ENCODE peak calls at places on chromosomes 6 and 20, in four cellular contexts. One of them, this sample, is unnamed.

GRCh38 chr6:64280569-64280968 is 645.0 kb downstream of the PHF3 start:
- DNase-seq in neuronal stem cell: peak; percentile 29
- DNase-seq in H1: no peak
- DNase-seq in trophoblast cell: no peak
- DNase-seq in this sample: peak; percentile 61

GRCh38 chr6:125245523-125246264 is 56.1 kb downstream of the HDDC2 start:
- DNase-seq in neuronal stem cell: no peak
- DNase-seq in H1: no peak
- DNase-seq in trophoblast cell: no peak
- DNase-seq in this sample: no peak

GRCh38 chr20:53849471-53850059 is 220.8 kb downstream of the BCAS1 start:
- DNase-seq in neuronal stem cell: no peak
- DNase-seq in H1: no peak
- DNase-seq in trophoblast cell: no peak
- DNase-seq in this sample: no peak

GRCh38 chr20:44701116-44701865 is 13.9 kb upstream of the CCN5 start:
- DNase-seq in neuronal stem cell: no peak
- DNase-seq in H1: no peak
- DNase-seq in trophoblast cell: no peak
- DNase-seq in this sample: peak; percentile 44

GRCh38 chr6:54770328-54770727 is 76.2 kb upstream of the FAM83B start:
- DNase-seq in neuronal stem cell: no peak
- DNase-seq in H1: no peak
- DNase-seq in trophoblast cell: no peak
- DNase-seq in this sample: no peak

GRCh38 chr6:548091-548490 is 108.8 kb downstream of the HUS1B start:
- DNase-seq in neuronal stem cell: no peak
- DNase-seq in H1: no peak
- DNase-seq in trophoblast cell: no peak
- DNase-seq in this sample: no peak

GRCh38 chr20:50251992-50252491 is 61.4 kb downstream of the CEBPB start:
- DNase-seq in neuronal stem cell: no peak
- DNase-seq in H1: no peak
- DNase-seq in trophoblast cell: peak; percentile 90
- DNase-seq in this sample: no peak

GRCh38 chr20:64084209-64085152 is at the start of gene LKAAEAR1:
- DNase-seq in neuronal stem cell: no peak
- DNase-seq in H1: no peak
- DNase-seq in trophoblast cell: no peak
- DNase-seq in this sample: no peak

GRCh38 chr6:163356324-163356723 is 58.2 kb upstream of the QKI start:
- DNase-seq in neuronal stem cell: no peak
- DNase-seq in H1: no peak
- DNase-seq in trophoblast cell: peak; percentile 94
- DNase-seq in this sample: peak; percentile 89

GRCh38 chr6:161008245-161008644 is 16.7 kb downstream of the MAP3K4 start:
- DNase-seq in neuronal stem cell: no peak
- DNase-seq in H1: no peak
- DNase-seq in trophoblast cell: no peak
- DNase-seq in this sample: no peak

GRCh38 chr6:122035193-122035592 is 364.3 kb upstream of the HSF2 start:
- DNase-seq in neuronal stem cell: no peak
- DNase-seq in H1: no peak
- DNase-seq in trophoblast cell: no peak
- DNase-seq in this sample: no peak

GRCh38 chr6:137867685-137868509 is 838 bp downstream of the TNFAIP3 start:
- DNase-seq in neuronal stem cell: peak; percentile 38
- DNase-seq in H1: no peak
- DNase-seq in trophoblast cell: peak; percentile 55
- DNase-seq in this sample: peak; percentile 54

GRCh38 chr20:52972190-52972937 is at the start of gene TSHZ2:
- DNase-seq in neuronal stem cell: no peak
- DNase-seq in H1: no peak
- DNase-seq in trophoblast cell: no peak
- DNase-seq in this sample: peak; percentile 78

GRCh38 chr6:54288476-54288875 is 19.8 kb upstream of the TINAG start:
- DNase-seq in neuronal stem cell: no peak
- DNase-seq in H1: no peak
- DNase-seq in trophoblast cell: no peak
- DNase-seq in this sample: no peak

GRCh38 chr20:59606566-59606965 is 2.2 kb downstream of the PHACTR3 start:
- DNase-seq in neuronal stem cell: no peak
- DNase-seq in H1: no peak
- DNase-seq in trophoblast cell: no peak
- DNase-seq in this sample: no peak

GRCh38 chr20:49507741-49508434 is 25.4 kb upstream of the KCNB1 start:
- DNase-seq in neuronal stem cell: no peak
- DNase-seq in H1: no peak
- DNase-seq in trophoblast cell: no peak
- DNase-seq in this sample: no peak

GRCh38 chr20:58890454-58891075 is 38.0 kb downstream of the GNAS start:
- DNase-seq in neuronal stem cell: no peak
- DNase-seq in H1: no peak
- DNase-seq in trophoblast cell: peak; percentile 79
- DNase-seq in this sample: peak; percentile 92

GRCh38 chr6:14017626-14018475 is 93.1 kb downstream of the RNF182 start:
- DNase-seq in neuronal stem cell: no peak
- DNase-seq in H1: no peak
- DNase-seq in trophoblast cell: no peak
- DNase-seq in this sample: peak; percentile 25

GRCh38 chr6:48701572-48701971 is 590.6 kb upstream of the PTCHD4 start:
- DNase-seq in neuronal stem cell: no peak
- DNase-seq in H1: no peak
- DNase-seq in trophoblast cell: no peak
- DNase-seq in this sample: no peak

GRCh38 chr20:45347297-45347935 is 808 bp downstream of the SDC4 start:
- DNase-seq in neuronal stem cell: no peak
- DNase-seq in H1: no peak
- DNase-seq in trophoblast cell: peak; percentile 44
- DNase-seq in this sample: no peak

GRCh38 chr6:11585426-11586016 is 48.0 kb downstream of the TMEM170B start:
- DNase-seq in neuronal stem cell: peak; percentile 43
- DNase-seq in H1: no peak
- DNase-seq in trophoblast cell: peak; percentile 81
- DNase-seq in this sample: peak; percentile 74

GRCh38 chr6:42403415-42403814 is 48.3 kb downstream of the TRERF1 start:
- DNase-seq in neuronal stem cell: no peak
- DNase-seq in H1: no peak
- DNase-seq in trophoblast cell: peak; percentile 57
- DNase-seq in this sample: peak; percentile 19

GRCh38 chr6:87675004-87675681 is 26.9 kb downstream of the AKIRIN2 start:
- DNase-seq in neuronal stem cell: no peak
- DNase-seq in H1: no peak
- DNase-seq in trophoblast cell: no peak
- DNase-seq in this sample: no peak

GRCh38 chr20:266604-267562 is 9.4 kb downstream of the DEFB132 start:
- DNase-seq in neuronal stem cell: peak; percentile 87
- DNase-seq in H1: peak; percentile 84
- DNase-seq in trophoblast cell: peak; percentile 89
- DNase-seq in this sample: peak; percentile 66

GRCh38 chr6:166259296-166259977 is 48.8 kb downstream of the PRR18 start:
- DNase-seq in neuronal stem cell: no peak
- DNase-seq in H1: no peak
- DNase-seq in trophoblast cell: peak; percentile 12
- DNase-seq in this sample: no peak

GRCh38 chr6:112357801-112358200 is 10.7 kb downstream of the RFPL4B start:
- DNase-seq in neuronal stem cell: no peak
- DNase-seq in H1: no peak
- DNase-seq in trophoblast cell: no peak
- DNase-seq in this sample: peak; percentile 72

GRCh38 chr20:6381887-6382286 is 259.1 kb upstream of the FERMT1 start:
- DNase-seq in neuronal stem cell: peak; percentile 20
- DNase-seq in H1: no peak
- DNase-seq in trophoblast cell: peak; percentile 32
- DNase-seq in this sample: peak; percentile 62

GRCh38 chr20:60581606-60582005 is 623.4 kb downstream of the CDH26 start:
- DNase-seq in neuronal stem cell: no peak
- DNase-seq in H1: no peak
- DNase-seq in trophoblast cell: no peak
- DNase-seq in this sample: no peak

GRCh38 chr6:53910834-53911233 is 116.0 kb downstream of the LRRC1 start:
- DNase-seq in neuronal stem cell: peak; percentile 30
- DNase-seq in H1: no peak
- DNase-seq in trophoblast cell: no peak
- DNase-seq in this sample: no peak

GRCh38 chr6:166786704-166787293 is 159.7 kb upstream of the RPS6KA2 start:
- DNase-seq in neuronal stem cell: peak; percentile 31
- DNase-seq in H1: no peak
- DNase-seq in trophoblast cell: peak; percentile 91
- DNase-seq in this sample: peak; percentile 70

GRCh38 chr6:154868143-154868594 is 126.9 kb upstream of the TIAM2 start:
- DNase-seq in neuronal stem cell: peak; percentile 54
- DNase-seq in H1: no peak
- DNase-seq in trophoblast cell: peak; percentile 78
- DNase-seq in this sample: peak; percentile 69

GRCh38 chr20:22274330-22274729 is 310.0 kb downstream of the FOXA2 start:
- DNase-seq in neuronal stem cell: no peak
- DNase-seq in H1: no peak
- DNase-seq in trophoblast cell: no peak
- DNase-seq in this sample: no peak

GRCh38 chr20:25237610-25238318 is 10.1 kb upstream of the PYGB start:
- DNase-seq in neuronal stem cell: no peak
- DNase-seq in H1: no peak
- DNase-seq in trophoblast cell: peak; percentile 90
- DNase-seq in this sample: peak; percentile 100

GRCh38 chr6:30515106-30515505 is 25.8 kb downstream of the HLA-E start:
- DNase-seq in neuronal stem cell: no peak
- DNase-seq in H1: no peak
- DNase-seq in trophoblast cell: peak; percentile 28
- DNase-seq in this sample: no peak
- H2BK12ac ChIP-seq in neuronal stem cell: no peak overlapping the region
- H2BK12ac ChIP-seq in H1: peak overlapping the region; percentile 81
- H2BK12ac ChIP-seq in trophoblast cell: no peak overlapping the region
- H2BK12ac ChIP-seq in this sample: no peak overlapping the region

GRCh38 chr20:56949318-56949717 is 317.1 kb downstream of the BMP7 start:
- DNase-seq in neuronal stem cell: no peak
- DNase-seq in H1: no peak
- DNase-seq in trophoblast cell: no peak
- DNase-seq in this sample: no peak

GRCh38 chr20:56943946-56944345 is 314.8 kb downstream of the TFAP2C start:
- DNase-seq in neuronal stem cell: no peak
- DNase-seq in H1: no peak
- DNase-seq in trophoblast cell: no peak
- DNase-seq in this sample: no peak

GRCh38 chr20:56944546-56944945 is 315.4 kb downstream of the TFAP2C start:
- DNase-seq in neuronal stem cell: no peak
- DNase-seq in H1: no peak
- DNase-seq in trophoblast cell: peak; percentile 23
- DNase-seq in this sample: no peak

GRCh38 chr20:56945057-56945456 is 316.0 kb downstream of the TFAP2C start:
- DNase-seq in neuronal stem cell: no peak
- DNase-seq in H1: no peak
- DNase-seq in trophoblast cell: no peak
- DNase-seq in this sample: no peak

DNA sequence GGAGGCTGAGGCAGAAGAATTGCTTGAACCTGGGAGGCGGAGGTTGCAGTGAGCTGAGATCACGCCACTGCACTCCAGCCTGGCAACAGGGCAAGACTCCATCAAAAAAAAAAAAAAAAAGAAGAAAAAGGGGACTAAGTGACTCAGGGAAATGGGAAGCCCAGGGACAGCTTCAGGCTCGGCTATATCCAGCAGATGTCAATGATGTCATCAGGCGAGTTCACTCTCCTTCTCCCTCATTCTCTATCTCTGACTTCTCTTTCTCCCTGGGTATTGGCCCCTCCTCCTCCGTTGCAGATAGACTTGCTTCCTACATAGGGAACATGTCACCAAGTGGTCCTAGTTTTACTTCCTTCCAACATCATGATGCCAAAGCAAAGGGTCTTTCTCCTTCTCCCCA is 316.8 kb downstream of the TFAP2C start:
- DNase-seq in neuronal stem cell: no peak
- DNase-seq in H1: no peak
- DNase-seq in trophoblast cell: no peak
- DNase-seq in this sample: no peak
- H3K4me3 ChIP-seq in neuronal stem cell: no peak overlapping the region
- H3K4me3 ChIP-seq in H1: no peak overlapping the region
- H3K4me3 ChIP-seq in trophoblast cell: no peak overlapping the region
- H3K4me3 ChIP-seq in this sample: no peak overlapping the region

GRCh38 chr6:90346729-90347128 is 50.1 kb upstream of the BACH2 start:
- DNase-seq in neuronal stem cell: no peak
- DNase-seq in H1: no peak
- DNase-seq in trophoblast cell: no peak
- DNase-seq in this sample: no peak
- H3K36me3 ChIP-seq in neuronal stem cell: no peaks in the 10 kb centered on the region
- H3K36me3 ChIP-seq in H1: no peaks in the 10 kb centered on the region
- H3K36me3 ChIP-seq in trophoblast cell: no peaks in the 10 kb centered on the region
- H3K36me3 ChIP-seq in this sample: no peaks in the 10 kb centered on the region

GRCh38 chr6:75268121-75268987 is 16.2 kb downstream of the TMEM30A start:
- DNase-seq in neuronal stem cell: no peak
- DNase-seq in H1: no peak
- DNase-seq in trophoblast cell: peak; percentile 35
- DNase-seq in this sample: peak; percentile 62
- H2BK12ac ChIP-seq in neuronal stem cell: no peak overlapping the region
- H2BK12ac ChIP-seq in H1: peak overlapping the region; percentile 65
- H2BK12ac ChIP-seq in trophoblast cell: no peak overlapping the region
- H2BK12ac ChIP-seq in this sample: no peak overlapping the region

GRCh38 chr6:28648878-28649375 is 123.2 kb downstream of the GPX5 start:
- DNase-seq in neuronal stem cell: no peak
- DNase-seq in H1: no peak
- DNase-seq in trophoblast cell: no peak
- DNase-seq in this sample: no peak

GRCh38 chr6:28646650-28647049 is 121.0 kb downstream of the GPX5 start:
- DNase-seq in neuronal stem cell: no peak
- DNase-seq in H1: no peak
- DNase-seq in trophoblast cell: no peak
- DNase-seq in this sample: no peak

GRCh38 chr6:28648035-28648877 is 122.6 kb downstream of the GPX5 start:
- DNase-seq in neuronal stem cell: peak; percentile 87
- DNase-seq in H1: peak; percentile 62
- DNase-seq in trophoblast cell: peak; percentile 78
- DNase-seq in this sample: peak; percentile 82

GRCh38 chr6:28638915-28639314 is 113.2 kb downstream of the GPX5 start:
- DNase-seq in neuronal stem cell: no peak
- DNase-seq in H1: no peak
- DNase-seq in trophoblast cell: no peak
- DNase-seq in this sample: no peak

DNA sequence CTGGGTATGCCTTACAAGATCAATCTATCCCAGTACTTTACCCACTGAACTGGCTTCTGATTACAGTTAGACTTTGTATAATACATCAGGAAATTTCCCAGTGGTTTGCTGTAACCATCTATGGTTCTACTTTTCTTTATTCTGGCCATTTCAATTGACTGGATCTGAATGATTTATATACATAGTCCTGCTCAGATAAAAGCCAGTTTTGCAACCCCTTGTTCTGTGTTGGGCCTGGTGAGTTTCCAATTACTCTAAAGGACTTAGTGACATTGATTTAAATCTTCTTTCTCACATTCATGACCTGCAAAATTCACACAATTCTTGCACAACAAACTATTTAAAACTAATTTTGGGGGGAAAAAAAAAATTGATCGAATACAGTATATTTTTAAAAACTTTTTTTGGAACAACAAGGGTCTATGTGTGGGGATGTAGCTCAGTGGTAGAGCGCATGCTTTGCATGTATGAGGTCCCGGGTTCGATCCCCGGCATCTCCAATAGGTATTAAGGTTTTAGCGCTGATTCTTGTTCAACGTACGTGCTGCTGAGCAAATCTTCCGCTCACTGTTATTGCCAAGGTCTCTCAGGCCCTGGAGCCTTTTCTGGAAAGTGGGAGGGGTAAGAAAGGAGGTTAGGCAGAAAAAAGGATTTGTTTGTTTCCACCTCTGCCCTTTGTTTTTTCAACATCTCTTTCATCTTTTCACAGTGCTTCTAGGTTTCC is 117.5 kb downstream of the GPX5 start:
- DNase-seq in neuronal stem cell: no peak
- DNase-seq in H1: peak; percentile 70
- DNase-seq in trophoblast cell: peak; percentile 66
- DNase-seq in this sample: peak; percentile 74
- H3K4me3 ChIP-seq in neuronal stem cell: no peak overlapping the region
- H3K4me3 ChIP-seq in H1: peak overlapping the region; percentile 31
- H3K4me3 ChIP-seq in trophoblast cell: no peak overlapping the region
- H3K4me3 ChIP-seq in this sample: no peak overlapping the region